ENCODE peak calls at places on chromosomes 16 and 17, in five cellular contexts. O is right atrium auricular region, Y is vagina, K is AG10803, Q is uterus. C is an unnamed sample.

GRCh38 chr16:59373632-59374031 is 639.5 kb upstream of the GOT2 start:
- DNase-seq in O (no peak), Y (no peak), K (no peak), Q (no peak), C (no peak)

GRCh38 chr17:40540448-40540847 is 24.8 kb downstream of the CCR7 start:
- DNase-seq in O (no peak), Y (no peak), K (no peak), Q (peak), C (no peak)

GRCh38 chr17:45320349-45320930 is 3.6 kb upstream of the MAP3K14 start:
- DNase-seq in O (no peak), Y (no peak), K (peak), Q (no peak), C (no peak)

GRCh38 chr17:48612854-48613691 is 2.0 kb downstream of the HOXB8 start:
- DNase-seq in O (no peak), Y (no peak), K (no peak), Q (no peak), C (peak)

GRCh38 chr16:50744911-50745310 is 3.0 kb downstream of the CYLD start:
- DNase-seq in O (no peak), Y (no peak), K (no peak), Q (no peak), C (no peak)

GRCh38 chr17:28043296-28043695 is 819 bp downstream of the NLK start:
- DNase-seq in O (no peak), Y (no peak), K (no peak), Q (no peak), C (no peak)

GRCh38 chr17:59152925-59153324 is 2.1 kb downstream of the SKA2 start:
- DNase-seq in O (no peak), Y (no peak), K (no peak), Q (no peak), C (no peak)

GRCh38 chr16:81450783-81451491 is 6.3 kb downstream of the CMIP start:
- DNase-seq in O (no peak), Y (no peak), K (no peak), Q (no peak), C (no peak)

GRCh38 chr16:78353610-78354009 is 254.2 kb downstream of the WWOX start:
- DNase-seq in O (no peak), Y (peak), K (no peak), Q (no peak), C (no peak)

GRCh38 chr17:64054304-64054703 is 33.9 kb upstream of the ICAM2 start:
- DNase-seq in O (no peak), Y (no peak), K (no peak), Q (no peak), C (no peak)

GRCh38 chr16:35142809-35143192 is 1683.4 kb downstream of the TP53TG3F start:
- DNase-seq in O (no peak), Y (no peak), K (no peak), Q (no peak), C (no peak)

GRCh38 chr17:6775871-6776405 is at the start of gene FBXO39:
- DNase-seq in O (no peak), Y (peak), K (no peak), Q (no peak), C (no peak)

GRCh38 chr17:63249256-63250006 is 196.7 kb downstream of the CYB561 start:
- DNase-seq in O (no peak), Y (no peak), K (peak), Q (no peak), C (no peak)

GRCh38 chr17:15926039-15926740 is 18.7 kb upstream of the ADORA2B start:
- DNase-seq in O (no peak), Y (no peak), K (no peak), Q (no peak), C (no peak)

GRCh38 chr17:81837641-81838040 is 2.8 kb upstream of the PPP1R27 start:
- DNase-seq in O (no peak), Y (no peak), K (peak), Q (no peak), C (no peak)

GRCh38 chr16:46745594-46745993 is 2.5 kb downstream of the MYLK3 start:
- DNase-seq in O (no peak), Y (no peak), K (no peak), Q (no peak), C (no peak)

GRCh38 chr17:40203131-40203530 is 16.0 kb upstream of the WIPF2 start:
- DNase-seq in O (no peak), Y (no peak), K (no peak), Q (no peak), C (no peak)

GRCh38 chr16:62077998-62078397 is 41.8 kb upstream of the CDH8 start:
- DNase-seq in O (no peak), Y (no peak), K (peak), Q (no peak), C (peak)

GRCh38 chr17:62572488-62573469 is 54.7 kb upstream of the MRC2 start:
- DNase-seq in O (no peak), Y (no peak), K (no peak), Q (no peak), C (no peak)

GRCh38 chr16:88430524-88431446 is 22.3 kb upstream of the ZFPM1 start:
- DNase-seq in O (no peak), Y (no peak), K (no peak), Q (no peak), C (peak)

GRCh38 chr17:27282054-27282501 is 11.8 kb upstream of the WSB1 start:
- DNase-seq in O (no peak), Y (no peak), K (peak), Q (no peak), C (peak)

GRCh38 chr16:50836121-50836541 is 94.2 kb downstream of the CYLD start:
- DNase-seq in O (no peak), Y (peak), K (no peak), Q (no peak), C (no peak)

GRCh38 chr16:20385844-20386832 is 18.4 kb downstream of the PDILT start:
- DNase-seq in O (peak), Y (no peak), K (peak), Q (peak), C (peak)

GRCh38 chr16:66523861-66524354 is 26.0 kb downstream of the TK2 start:
- DNase-seq in O (no peak), Y (no peak), K (no peak), Q (no peak), C (peak)

GRCh38 chr16:66521951-66522771 is 27.8 kb downstream of the TK2 start:
- DNase-seq in O (peak), Y (peak), K (peak), Q (no peak), C (peak)

GRCh38 chr16:66525396-66526180 is 24.3 kb downstream of the TK2 start:
- DNase-seq in O (no peak), Y (no peak), K (peak), Q (no peak), C (no peak)

GRCh38 chr16:66522816-66523590 is 26.9 kb downstream of the TK2 start:
- DNase-seq in O (no peak), Y (no peak), K (no peak), Q (no peak), C (no peak)

DNA sequence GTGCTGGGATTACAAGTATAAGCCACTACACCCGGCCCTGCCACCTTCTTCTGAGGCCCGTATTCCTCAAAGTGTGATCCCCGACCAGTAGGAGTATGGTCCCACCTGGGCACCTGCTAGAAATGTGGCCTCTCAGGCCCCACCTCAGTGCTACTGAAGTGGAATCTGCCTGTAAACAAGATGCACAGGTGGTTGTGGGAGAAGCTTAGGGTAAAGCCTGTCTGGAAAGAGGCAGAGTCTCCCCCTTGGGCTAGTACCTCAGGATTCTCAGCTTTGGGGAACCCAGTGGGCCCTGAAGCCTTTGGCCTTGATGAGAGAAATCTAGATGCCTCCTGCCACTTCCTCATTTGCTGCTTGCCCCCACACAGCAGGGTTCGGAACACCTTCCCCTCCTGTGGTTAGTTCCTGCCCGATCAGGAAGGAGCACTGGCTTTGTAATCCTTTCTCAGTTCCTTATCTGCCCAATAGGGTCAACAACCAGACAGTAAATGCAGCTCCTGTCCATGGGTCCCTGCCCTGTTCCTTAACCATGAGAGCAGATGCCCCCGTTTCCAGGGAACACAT is 25.2 kb downstream of the TK2 start:
- DNase-seq in O (no peak), Y (peak), K (no peak), Q (no peak), C (peak)
- TF ChIP-seq CTCF in O (no peak), Y (no peak), K (no peak), Q (no peak), C (peak)

DNA sequence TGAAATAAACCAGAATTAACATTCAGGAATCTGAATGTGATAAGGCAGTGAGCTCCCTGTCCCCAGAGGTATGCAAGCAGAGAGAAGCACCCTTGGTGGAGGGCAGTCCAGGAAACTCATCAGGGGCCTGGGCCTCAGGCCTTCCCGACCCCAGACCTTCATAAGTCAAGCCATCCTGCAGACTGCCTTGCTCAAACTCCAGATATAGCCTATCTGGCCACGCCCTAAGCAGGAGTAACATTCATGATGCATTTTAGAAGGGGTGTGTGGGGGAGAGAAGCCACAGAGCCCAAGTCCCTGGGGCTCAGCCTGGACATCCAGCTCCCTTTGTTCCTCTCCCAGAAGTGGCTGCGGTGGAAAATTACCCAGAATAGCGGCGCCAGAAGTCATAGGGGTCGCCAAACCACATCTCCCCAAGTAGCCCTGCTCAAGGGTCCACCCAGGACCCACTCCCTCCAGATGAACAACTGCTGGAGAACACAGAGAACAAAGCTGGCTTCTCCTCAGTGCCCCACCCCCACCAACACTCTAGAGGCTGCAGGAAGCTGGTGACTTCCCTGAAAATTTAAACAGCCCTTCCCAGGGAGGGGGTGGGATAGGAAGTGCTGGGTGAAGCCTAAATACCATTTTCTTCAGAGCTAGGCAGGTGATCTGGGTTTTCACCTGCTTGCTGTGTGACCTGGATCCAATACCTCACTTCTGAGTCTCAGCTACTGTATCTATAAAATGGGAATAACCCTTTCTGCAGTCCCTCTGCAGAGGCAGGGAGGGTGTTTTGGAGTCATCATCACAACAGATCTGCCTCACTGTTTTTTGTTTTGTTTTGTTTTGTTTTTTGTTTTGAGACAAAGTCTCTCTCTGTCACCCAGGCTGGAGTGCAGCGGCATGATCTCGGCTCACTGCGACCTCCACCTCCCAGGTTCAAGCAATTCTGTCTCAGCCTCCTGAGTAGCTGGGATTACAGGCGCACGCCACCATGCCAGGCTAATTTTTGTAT is 1.5 kb upstream of the SREBF1 start:
- DNase-seq in O (peak), Y (no peak), K (no peak), Q (no peak), C (no peak)
- H3K4me3 ChIP-seq in O (no peak), Y (no peak), K (no peak), Q (no peak), C (no peak)

GRCh38 chr17:75268931-75269330 is 2.1 kb downstream of the MIF4GD start:
- DNase-seq in O (no peak), Y (no peak), K (no peak), Q (no peak), C (no peak)

GRCh38 chr17:75271233-75271954 is 363 bp upstream of the MIF4GD start:
- DNase-seq in O (no peak), Y (no peak), K (peak), Q (peak), C (peak)

GRCh38 chr17:75270966-75271232 is at the start of gene MIF4GD:
- DNase-seq in O (no peak), Y (no peak), K (no peak), Q (no peak), C (no peak)

GRCh38 chr17:75271955-75272847 is 1.2 kb upstream of the MIF4GD start:
- DNase-seq in O (no peak), Y (no peak), K (peak), Q (peak), C (peak)

GRCh38 chr17:75270218-75270965 is 639 bp downstream of the MIF4GD start:
- DNase-seq in O (no peak), Y (no peak), K (peak), Q (peak), C (peak)
- TF ChIP-seq CTCF in O (no peak), Y (peak), K (peak), Q (peak), C (peak)

DNA sequence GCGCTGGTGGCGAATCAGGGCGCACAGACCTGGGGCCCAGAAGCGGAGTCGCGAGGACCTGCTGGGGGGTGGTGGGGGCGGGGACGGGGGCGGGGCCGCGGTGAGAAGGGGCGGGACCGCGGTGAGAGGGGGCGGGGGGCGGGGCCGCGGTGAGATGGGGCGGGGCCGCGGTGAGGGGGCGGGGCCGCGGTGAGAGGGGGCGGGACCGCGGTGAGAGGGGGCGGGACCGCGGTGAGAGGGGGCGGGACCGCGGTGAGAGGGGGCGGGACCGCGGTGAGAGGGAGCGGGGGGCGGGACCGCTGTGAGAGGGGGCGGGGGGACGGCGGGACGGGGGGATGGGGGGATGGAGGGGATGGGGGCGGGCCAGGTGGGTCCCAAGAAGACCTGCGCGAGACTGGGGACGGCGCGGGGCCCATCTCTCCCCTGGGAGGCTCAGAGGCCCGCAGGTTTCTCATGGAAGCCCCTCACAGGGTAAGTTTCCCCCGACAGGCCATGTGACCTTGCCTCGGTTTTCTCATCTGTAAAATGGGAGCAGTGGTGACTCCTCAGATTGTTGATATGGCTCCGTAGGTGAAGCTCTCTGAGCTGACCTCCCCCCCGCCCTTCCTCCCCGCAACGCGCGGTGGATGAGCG is 28.6 kb upstream of the DBNDD1 start:
- DNase-seq in O (no peak), Y (no peak), K (no peak), Q (no peak), C (no peak)
- H3K4me3 ChIP-seq in O (peak), Y (peak), K (peak), Q (peak), C (no peak)

GRCh38 chr16:6684076-6684673 is 648.5 kb upstream of the RBFOX1 start:
- DNase-seq in O (no peak), Y (no peak), K (no peak), Q (no peak), C (peak)
- TF ChIP-seq CTCF in O (no peak), Y (no peak), K (no peak), Q (no peak), C (peak)

GRCh38 chr17:51256101-51256500 is 3.7 kb downstream of the MBTD1 start:
- DNase-seq in O (no peak), Y (no peak), K (no peak), Q (no peak), C (no peak)
- H3K4me3 ChIP-seq in O (no peak), Y (no peak), K (no peak), Q (no peak), C (no peak)

DNA sequence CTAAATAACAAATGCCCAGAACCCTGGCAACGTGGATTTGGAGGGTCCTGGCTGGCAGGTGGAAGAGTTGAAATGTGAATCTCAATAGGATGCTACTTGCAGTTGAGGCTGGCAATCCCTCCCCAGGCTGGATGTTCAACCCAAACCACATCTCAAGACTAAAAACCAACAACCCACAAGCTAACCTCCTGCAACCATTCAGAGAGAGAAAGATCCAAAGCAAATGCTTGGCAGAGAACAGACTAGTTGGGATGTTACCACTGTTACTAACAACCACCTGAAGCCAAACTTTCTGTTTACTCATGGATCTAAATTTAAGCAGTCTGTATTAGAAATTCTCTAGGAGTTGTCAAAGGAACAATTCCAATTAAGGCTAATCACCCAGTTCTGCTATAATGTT is 27.9 kb downstream of the SMG6 start:
- DNase-seq in O (no peak), Y (no peak), K (no peak), Q (no peak), C (no peak)
- TF ChIP-seq CTCF in O (no peak), Y (no peak), K (no peak), Q (no peak), C (no peak)

C was measured in GM12865.